ENCODE peak calls at places on chromosome 9, in eight cellular contexts. One of them, this sample, is unnamed.

GRCh38 chr9:22514866-22515265 is 68.2 kb downstream of the DMRTA1 start:
- DNase-seq in GM04504: no peak
- DNase-seq in WTC11: no peak
- DNase-seq in CD4-positive, alpha-beta T cell: no peak
- DNase-seq in activated naive CD8-positive, alpha-beta T cell treated with anti-CD3 and anti-CD28 coated beads, Interleukin-2, amount 10 ng/mL, durations not matched to agents 7 days and 5 days: no peak
- DNase-seq in AG09309: no peak
- DNase-seq in fibroblast of lung: no peak
- DNase-seq in endothelial cell: no peak
- DNase-seq in this sample: no peak

GRCh38 chr9:82797539-82797938 is 265.4 kb downstream of the RASEF start:
- DNase-seq in activated naive CD8-positive, alpha-beta T cell treated with anti-CD3 and anti-CD28 coated beads, Interleukin-2, amount 10 ng/mL, durations not matched to agents 7 days and 5 days: no peak
- DNase-seq in WTC11: no peak
- DNase-seq in GM04504: no peak
- DNase-seq in AG09309: no peak
- DNase-seq in CD4-positive, alpha-beta T cell: no peak
- DNase-seq in endothelial cell: no peak
- DNase-seq in fibroblast of lung: peak
- DNase-seq in this sample: peak

GRCh38 chr9:127346584-127346983 is 50.4 kb upstream of the SLC2A8 start:
- DNase-seq in CD4-positive, alpha-beta T cell: no peak
- DNase-seq in activated naive CD8-positive, alpha-beta T cell treated with anti-CD3 and anti-CD28 coated beads, Interleukin-2, amount 10 ng/mL, durations not matched to agents 7 days and 5 days: no peak
- DNase-seq in AG09309: no peak
- DNase-seq in fibroblast of lung: no peak
- DNase-seq in GM04504: no peak
- DNase-seq in WTC11: no peak
- DNase-seq in endothelial cell: peak
- DNase-seq in this sample: no peak

GRCh38 chr9:120348951-120349429 is 231.0 kb downstream of the CDK5RAP2 start:
- DNase-seq in fibroblast of lung: peak
- DNase-seq in WTC11: peak
- DNase-seq in CD4-positive, alpha-beta T cell: no peak
- DNase-seq in activated naive CD8-positive, alpha-beta T cell treated with anti-CD3 and anti-CD28 coated beads, Interleukin-2, amount 10 ng/mL, durations not matched to agents 7 days and 5 days: no peak
- DNase-seq in AG09309: no peak
- DNase-seq in GM04504: no peak
- DNase-seq in endothelial cell: peak
- DNase-seq in this sample: peak

GRCh38 chr9:108463927-108464606 is 391.7 kb downstream of the ACTL7B start:
- DNase-seq in WTC11: no peak
- DNase-seq in endothelial cell: no peak
- DNase-seq in GM04504: no peak
- DNase-seq in activated naive CD8-positive, alpha-beta T cell treated with anti-CD3 and anti-CD28 coated beads, Interleukin-2, amount 10 ng/mL, durations not matched to agents 7 days and 5 days: no peak
- DNase-seq in CD4-positive, alpha-beta T cell: no peak
- DNase-seq in fibroblast of lung: peak
- DNase-seq in AG09309: no peak
- DNase-seq in this sample: no peak

GRCh38 chr9:129124507-129125069 is 13.4 kb downstream of the PTPA start:
- DNase-seq in AG09309: no peak
- DNase-seq in fibroblast of lung: no peak
- DNase-seq in endothelial cell: no peak
- DNase-seq in WTC11: no peak
- DNase-seq in CD4-positive, alpha-beta T cell: no peak
- DNase-seq in GM04504: no peak
- DNase-seq in activated naive CD8-positive, alpha-beta T cell treated with anti-CD3 and anti-CD28 coated beads, Interleukin-2, amount 10 ng/mL, durations not matched to agents 7 days and 5 days: no peak
- DNase-seq in this sample: no peak

GRCh38 chr9:114324492-114324891 is 1.6 kb downstream of the ORM1 start:
- DNase-seq in fibroblast of lung: no peak
- DNase-seq in CD4-positive, alpha-beta T cell: no peak
- DNase-seq in endothelial cell: no peak
- DNase-seq in GM04504: no peak
- DNase-seq in AG09309: no peak
- DNase-seq in activated naive CD8-positive, alpha-beta T cell treated with anti-CD3 and anti-CD28 coated beads, Interleukin-2, amount 10 ng/mL, durations not matched to agents 7 days and 5 days: no peak
- DNase-seq in WTC11: no peak
- DNase-seq in this sample: no peak

GRCh38 chr9:111561165-111561719 is 36.3 kb downstream of the ZNF483 start:
- DNase-seq in WTC11: no peak
- DNase-seq in endothelial cell: no peak
- DNase-seq in activated naive CD8-positive, alpha-beta T cell treated with anti-CD3 and anti-CD28 coated beads, Interleukin-2, amount 10 ng/mL, durations not matched to agents 7 days and 5 days: no peak
- DNase-seq in fibroblast of lung: no peak
- DNase-seq in AG09309: no peak
- DNase-seq in GM04504: no peak
- DNase-seq in CD4-positive, alpha-beta T cell: no peak
- DNase-seq in this sample: no peak

GRCh38 chr9:137006116-137007003 is 10.0 kb upstream of the CLIC3 start:
- DNase-seq in GM04504: no peak
- DNase-seq in endothelial cell: no peak
- DNase-seq in fibroblast of lung: no peak
- DNase-seq in WTC11: no peak
- DNase-seq in AG09309: no peak
- DNase-seq in CD4-positive, alpha-beta T cell: no peak
- DNase-seq in activated naive CD8-positive, alpha-beta T cell treated with anti-CD3 and anti-CD28 coated beads, Interleukin-2, amount 10 ng/mL, durations not matched to agents 7 days and 5 days: no peak
- DNase-seq in this sample: peak

GRCh38 chr9:7454490-7455110 is 345.0 kb downstream of the DMAC1 start:
- DNase-seq in fibroblast of lung: no peak
- DNase-seq in CD4-positive, alpha-beta T cell: no peak
- DNase-seq in activated naive CD8-positive, alpha-beta T cell treated with anti-CD3 and anti-CD28 coated beads, Interleukin-2, amount 10 ng/mL, durations not matched to agents 7 days and 5 days: no peak
- DNase-seq in AG09309: no peak
- DNase-seq in GM04504: no peak
- DNase-seq in WTC11: no peak
- DNase-seq in endothelial cell: no peak
- DNase-seq in this sample: no peak

GRCh38 chr9:14326264-14326826 is 12.4 kb upstream of the NFIB start:
- DNase-seq in activated naive CD8-positive, alpha-beta T cell treated with anti-CD3 and anti-CD28 coated beads, Interleukin-2, amount 10 ng/mL, durations not matched to agents 7 days and 5 days: no peak
- DNase-seq in AG09309: no peak
- DNase-seq in CD4-positive, alpha-beta T cell: no peak
- DNase-seq in endothelial cell: no peak
- DNase-seq in WTC11: no peak
- DNase-seq in fibroblast of lung: peak
- DNase-seq in GM04504: no peak
- DNase-seq in this sample: peak

GRCh38 chr9:78539904-78540303 is 243.0 kb downstream of the PSAT1 start:
- DNase-seq in fibroblast of lung: peak
- DNase-seq in WTC11: no peak
- DNase-seq in activated naive CD8-positive, alpha-beta T cell treated with anti-CD3 and anti-CD28 coated beads, Interleukin-2, amount 10 ng/mL, durations not matched to agents 7 days and 5 days: no peak
- DNase-seq in GM04504: peak
- DNase-seq in CD4-positive, alpha-beta T cell: no peak
- DNase-seq in endothelial cell: no peak
- DNase-seq in AG09309: peak
- DNase-seq in this sample: no peak

GRCh38 chr9:100211471-100211870 is 112.4 kb downstream of the INVS start:
- DNase-seq in fibroblast of lung: no peak
- DNase-seq in activated naive CD8-positive, alpha-beta T cell treated with anti-CD3 and anti-CD28 coated beads, Interleukin-2, amount 10 ng/mL, durations not matched to agents 7 days and 5 days: no peak
- DNase-seq in endothelial cell: no peak
- DNase-seq in WTC11: no peak
- DNase-seq in CD4-positive, alpha-beta T cell: no peak
- DNase-seq in GM04504: no peak
- DNase-seq in AG09309: no peak
- DNase-seq in this sample: no peak

GRCh38 chr9:104872959-104873850 is 54.8 kb downstream of the ABCA1 start:
- DNase-seq in CD4-positive, alpha-beta T cell: no peak
- DNase-seq in GM04504: peak
- DNase-seq in activated naive CD8-positive, alpha-beta T cell treated with anti-CD3 and anti-CD28 coated beads, Interleukin-2, amount 10 ng/mL, durations not matched to agents 7 days and 5 days: no peak
- DNase-seq in fibroblast of lung: peak
- DNase-seq in endothelial cell: peak
- DNase-seq in AG09309: peak
- DNase-seq in WTC11: no peak
- DNase-seq in this sample: peak

GRCh38 chr9:96139592-96140251 is 162.3 kb downstream of the HSD17B3 start:
- DNase-seq in AG09309: peak
- DNase-seq in WTC11: no peak
- DNase-seq in fibroblast of lung: peak
- DNase-seq in endothelial cell: no peak
- DNase-seq in CD4-positive, alpha-beta T cell: no peak
- DNase-seq in GM04504: peak
- DNase-seq in activated naive CD8-positive, alpha-beta T cell treated with anti-CD3 and anti-CD28 coated beads, Interleukin-2, amount 10 ng/mL, durations not matched to agents 7 days and 5 days: no peak
- DNase-seq in this sample: no peak